ENCODE peak calls at places on chromosome 20, in eight cellular contexts. One of them, this sample, is unnamed.

GRCh38 chr20:36585410-36586125 is 12.2 kb downstream of the TGIF2 start:
- DNase-seq in left lung: no peak
- DNase-seq in EL: peak
- DNase-seq in HT1080: no peak
- DNase-seq in lower leg skin: no peak
- DNase-seq in mesendoderm: peak
- DNase-seq in hepatocyte: no peak
- DNase-seq in A673: peak
- DNase-seq in this sample: no peak

GRCh38 chr20:43915209-43916072 is 789 bp downstream of the TOX2 start:
- DNase-seq in left lung: peak
- DNase-seq in EL: peak
- DNase-seq in HT1080: peak
- DNase-seq in lower leg skin: no peak
- DNase-seq in mesendoderm: peak
- DNase-seq in hepatocyte: peak
- DNase-seq in A673: no peak
- DNase-seq in this sample: no peak

GRCh38 chr20:52524865-52525264 is 333.3 kb upstream of the ZFP64 start:
- DNase-seq in left lung: no peak
- DNase-seq in EL: no peak
- DNase-seq in HT1080: no peak
- DNase-seq in lower leg skin: no peak
- DNase-seq in mesendoderm: no peak
- DNase-seq in hepatocyte: no peak
- DNase-seq in A673: no peak
- DNase-seq in this sample: no peak

GRCh38 chr20:44579313-44580090 is 2.9 kb upstream of the PKIG start:
- DNase-seq in left lung: no peak
- DNase-seq in EL: no peak
- DNase-seq in HT1080: no peak
- DNase-seq in lower leg skin: no peak
- DNase-seq in mesendoderm: no peak
- DNase-seq in hepatocyte: no peak
- DNase-seq in A673: no peak
- DNase-seq in this sample: no peak

GRCh38 chr20:10672579-10673127 is 1.1 kb downstream of the JAG1 start:
- DNase-seq in left lung: peak
- DNase-seq in EL: peak
- DNase-seq in HT1080: peak
- DNase-seq in lower leg skin: peak
- DNase-seq in mesendoderm: peak
- DNase-seq in hepatocyte: peak
- DNase-seq in A673: peak
- DNase-seq in this sample: no peak

GRCh38 chr20:25250508-25250907 is 2.6 kb downstream of the PYGB start:
- DNase-seq in left lung: no peak
- DNase-seq in EL: no peak
- DNase-seq in HT1080: no peak
- DNase-seq in lower leg skin: peak
- DNase-seq in mesendoderm: no peak
- DNase-seq in hepatocyte: peak
- DNase-seq in A673: no peak
- DNase-seq in this sample: no peak

GRCh38 chr20:20199338-20200160 is 147.2 kb downstream of the CFAP61 start:
- DNase-seq in left lung: peak
- DNase-seq in EL: no peak
- DNase-seq in HT1080: no peak
- DNase-seq in lower leg skin: no peak
- DNase-seq in mesendoderm: peak
- DNase-seq in hepatocyte: no peak
- DNase-seq in A673: no peak
- DNase-seq in this sample: no peak

GRCh38 chr20:23019403-23019802 is 15.7 kb upstream of the SSTR4 start:
- DNase-seq in left lung: no peak
- DNase-seq in EL: no peak
- DNase-seq in HT1080: no peak
- DNase-seq in lower leg skin: no peak
- DNase-seq in mesendoderm: no peak
- DNase-seq in hepatocyte: no peak
- DNase-seq in A673: no peak
- DNase-seq in this sample: no peak

GRCh38 chr20:57555457-57556184 is 5.3 kb upstream of the PCK1 start:
- DNase-seq in left lung: no peak
- DNase-seq in EL: no peak
- DNase-seq in HT1080: no peak
- DNase-seq in lower leg skin: no peak
- DNase-seq in mesendoderm: peak
- DNase-seq in hepatocyte: no peak
- DNase-seq in A673: no peak
- DNase-seq in this sample: no peak

GRCh38 chr20:47544852-47545251 is 43.2 kb downstream of the NCOA3 start:
- DNase-seq in left lung: no peak
- DNase-seq in EL: peak
- DNase-seq in HT1080: no peak
- DNase-seq in lower leg skin: no peak
- DNase-seq in mesendoderm: no peak
- DNase-seq in hepatocyte: no peak
- DNase-seq in A673: no peak
- DNase-seq in this sample: no peak

GRCh38 chr20:49999329-49999728 is 16.5 kb downstream of the SNAI1 start:
- DNase-seq in left lung: no peak
- DNase-seq in EL: no peak
- DNase-seq in HT1080: no peak
- DNase-seq in lower leg skin: no peak
- DNase-seq in mesendoderm: no peak
- DNase-seq in hepatocyte: no peak
- DNase-seq in A673: no peak
- DNase-seq in this sample: no peak

GRCh38 chr20:34708621-34709043 is 4.5 kb downstream of the TP53INP2 start:
- DNase-seq in left lung: peak
- DNase-seq in EL: peak
- DNase-seq in HT1080: peak
- DNase-seq in lower leg skin: peak
- DNase-seq in mesendoderm: peak
- DNase-seq in hepatocyte: peak
- DNase-seq in A673: peak
- DNase-seq in this sample: peak

GRCh38 chr20:51579137-51579536 is 36.6 kb upstream of the NFATC2 start:
- DNase-seq in left lung: no peak
- DNase-seq in EL: peak
- DNase-seq in HT1080: peak
- DNase-seq in lower leg skin: no peak
- DNase-seq in mesendoderm: no peak
- DNase-seq in hepatocyte: peak
- DNase-seq in A673: no peak
- DNase-seq in this sample: no peak

GRCh38 chr20:19628570-19629134 is 129.4 kb upstream of the RIN2 start:
- DNase-seq in left lung: no peak
- DNase-seq in EL: peak
- DNase-seq in HT1080: peak
- DNase-seq in lower leg skin: no peak
- DNase-seq in mesendoderm: peak
- DNase-seq in hepatocyte: peak
- DNase-seq in A673: peak
- DNase-seq in this sample: no peak

GRCh38 chr20:59032713-59033059 is 551 bp upstream of the ATP5F1E start:
- DNase-seq in left lung: no peak
- DNase-seq in EL: no peak
- DNase-seq in HT1080: no peak
- DNase-seq in lower leg skin: no peak
- DNase-seq in mesendoderm: peak
- DNase-seq in hepatocyte: peak
- DNase-seq in A673: no peak
- DNase-seq in this sample: no peak

GRCh38 chr20:48523191-48523757 is 304.5 kb downstream of the PREX1 start:
- DNase-seq in left lung: no peak
- DNase-seq in EL: peak
- DNase-seq in HT1080: peak
- DNase-seq in lower leg skin: peak
- DNase-seq in mesendoderm: peak
- DNase-seq in hepatocyte: peak
- DNase-seq in A673: peak
- DNase-seq in this sample: no peak

GRCh38 chr20:36303831-36304230 is 2.3 kb upstream of the DLGAP4 start:
- DNase-seq in left lung: no peak
- DNase-seq in EL: no peak
- DNase-seq in HT1080: no peak
- DNase-seq in lower leg skin: no peak
- DNase-seq in mesendoderm: no peak
- DNase-seq in hepatocyte: no peak
- DNase-seq in A673: no peak
- DNase-seq in this sample: no peak

GRCh38 chr20:49700411-49701185 is 13.1 kb downstream of the B4GALT5 start:
- DNase-seq in left lung: no peak
- DNase-seq in EL: peak
- DNase-seq in HT1080: peak
- DNase-seq in lower leg skin: no peak
- DNase-seq in mesendoderm: no peak
- DNase-seq in hepatocyte: no peak
- DNase-seq in A673: peak
- DNase-seq in this sample: no peak

GRCh38 chr20:63588641-63589041 is 14.6 kb upstream of the HELZ2 start:
- DNase-seq in left lung: peak
- DNase-seq in EL: no peak
- DNase-seq in HT1080: no peak
- DNase-seq in lower leg skin: no peak
- DNase-seq in mesendoderm: no peak
- DNase-seq in hepatocyte: no peak
- DNase-seq in A673: no peak
- DNase-seq in this sample: no peak

GRCh38 chr20:10922941-10923340 is 249.1 kb upstream of the JAG1 start:
- DNase-seq in left lung: no peak
- DNase-seq in EL: peak
- DNase-seq in HT1080: peak
- DNase-seq in lower leg skin: no peak
- DNase-seq in mesendoderm: peak
- DNase-seq in hepatocyte: peak
- DNase-seq in A673: peak
- DNase-seq in this sample: no peak

GRCh38 chr20:57387463-57387862 is 3.7 kb upstream of the RBM38 start:
- DNase-seq in left lung: peak
- DNase-seq in EL: no peak
- DNase-seq in HT1080: no peak
- DNase-seq in lower leg skin: no peak
- DNase-seq in mesendoderm: no peak
- DNase-seq in hepatocyte: no peak
- DNase-seq in A673: no peak
- DNase-seq in this sample: peak

GRCh38 chr20:57260959-57261357 is 5.5 kb downstream of the BMP7 start:
- DNase-seq in left lung: no peak
- DNase-seq in EL: no peak
- DNase-seq in HT1080: no peak
- DNase-seq in lower leg skin: no peak
- DNase-seq in mesendoderm: peak
- DNase-seq in hepatocyte: no peak
- DNase-seq in A673: no peak
- DNase-seq in this sample: no peak